ENCODE peak calls at places on chromosomes 16 and 17, in eight cellular contexts. One of them, this sample, is unnamed.

GRCh38 chr16:85586360-85587145 is 26.6 kb upstream of the GSE1 start:
- DNase-seq in hypothalamus: peak
- DNase-seq in substantia nigra: no peak
- DNase-seq in activated CD4-positive, alpha-beta T cell treated with anti-CD3 and anti-CD28 coated beads, Interleukin-2, amount 50 U/mL, for 1 hour: no peak
- DNase-seq in kidney tubule cell: no peak
- DNase-seq in stimulated activated CD4-positive, alpha-beta T cell treated with anti-CD3 and anti-CD28 coated beads, Interleukin-4, amount 100 ng/mL, for 24 hours: no peak
- DNase-seq in GM04503: no peak
- DNase-seq in effector memory CD4-positive, alpha-beta T cell: no peak
- DNase-seq in this sample: no peak

GRCh38 chr17:35132099-35132498 is 10.0 kb downstream of the NLE1 start:
- DNase-seq in hypothalamus: no peak
- DNase-seq in substantia nigra: no peak
- DNase-seq in activated CD4-positive, alpha-beta T cell treated with anti-CD3 and anti-CD28 coated beads, Interleukin-2, amount 50 U/mL, for 1 hour: no peak
- DNase-seq in kidney tubule cell: no peak
- DNase-seq in stimulated activated CD4-positive, alpha-beta T cell treated with anti-CD3 and anti-CD28 coated beads, Interleukin-4, amount 100 ng/mL, for 24 hours: no peak
- DNase-seq in GM04503: no peak
- DNase-seq in effector memory CD4-positive, alpha-beta T cell: no peak
- DNase-seq in this sample: no peak

GRCh38 chr17:72425133-72425795 is 304.4 kb downstream of the SOX9 start:
- DNase-seq in hypothalamus: no peak
- DNase-seq in substantia nigra: no peak
- DNase-seq in activated CD4-positive, alpha-beta T cell treated with anti-CD3 and anti-CD28 coated beads, Interleukin-2, amount 50 U/mL, for 1 hour: no peak
- DNase-seq in kidney tubule cell: peak
- DNase-seq in stimulated activated CD4-positive, alpha-beta T cell treated with anti-CD3 and anti-CD28 coated beads, Interleukin-4, amount 100 ng/mL, for 24 hours: peak
- DNase-seq in GM04503: no peak
- DNase-seq in effector memory CD4-positive, alpha-beta T cell: no peak
- DNase-seq in this sample: no peak

GRCh38 chr17:31493656-31494155 is 102.2 kb downstream of the RAB11FIP4 start:
- DNase-seq in hypothalamus: no peak
- DNase-seq in substantia nigra: no peak
- DNase-seq in activated CD4-positive, alpha-beta T cell treated with anti-CD3 and anti-CD28 coated beads, Interleukin-2, amount 50 U/mL, for 1 hour: no peak
- DNase-seq in kidney tubule cell: no peak
- DNase-seq in stimulated activated CD4-positive, alpha-beta T cell treated with anti-CD3 and anti-CD28 coated beads, Interleukin-4, amount 100 ng/mL, for 24 hours: no peak
- DNase-seq in GM04503: no peak
- DNase-seq in effector memory CD4-positive, alpha-beta T cell: no peak
- DNase-seq in this sample: no peak

GRCh38 chr16:84514874-84515835 is 10.7 kb upstream of the MEAK7 start:
- DNase-seq in hypothalamus: peak
- DNase-seq in substantia nigra: no peak
- DNase-seq in activated CD4-positive, alpha-beta T cell treated with anti-CD3 and anti-CD28 coated beads, Interleukin-2, amount 50 U/mL, for 1 hour: peak
- DNase-seq in kidney tubule cell: no peak
- DNase-seq in stimulated activated CD4-positive, alpha-beta T cell treated with anti-CD3 and anti-CD28 coated beads, Interleukin-4, amount 100 ng/mL, for 24 hours: peak
- DNase-seq in GM04503: no peak
- DNase-seq in effector memory CD4-positive, alpha-beta T cell: peak
- DNase-seq in this sample: no peak

GRCh38 chr17:17710728-17711541 is 29.7 kb downstream of the RAI1 start:
- DNase-seq in hypothalamus: peak
- DNase-seq in substantia nigra: no peak
- DNase-seq in activated CD4-positive, alpha-beta T cell treated with anti-CD3 and anti-CD28 coated beads, Interleukin-2, amount 50 U/mL, for 1 hour: no peak
- DNase-seq in kidney tubule cell: peak
- DNase-seq in stimulated activated CD4-positive, alpha-beta T cell treated with anti-CD3 and anti-CD28 coated beads, Interleukin-4, amount 100 ng/mL, for 24 hours: no peak
- DNase-seq in GM04503: peak
- DNase-seq in effector memory CD4-positive, alpha-beta T cell: no peak
- DNase-seq in this sample: peak

GRCh38 chr17:38980455-38981217 is 13.4 kb upstream of the FBXO47 start:
- DNase-seq in hypothalamus: no peak
- DNase-seq in substantia nigra: no peak
- DNase-seq in activated CD4-positive, alpha-beta T cell treated with anti-CD3 and anti-CD28 coated beads, Interleukin-2, amount 50 U/mL, for 1 hour: no peak
- DNase-seq in kidney tubule cell: no peak
- DNase-seq in stimulated activated CD4-positive, alpha-beta T cell treated with anti-CD3 and anti-CD28 coated beads, Interleukin-4, amount 100 ng/mL, for 24 hours: no peak
- DNase-seq in GM04503: peak
- DNase-seq in effector memory CD4-positive, alpha-beta T cell: no peak
- DNase-seq in this sample: no peak

GRCh38 chr17:29567362-29568330 is 809 bp upstream of the ABHD15 start:
- DNase-seq in hypothalamus: peak
- DNase-seq in substantia nigra: no peak
- DNase-seq in activated CD4-positive, alpha-beta T cell treated with anti-CD3 and anti-CD28 coated beads, Interleukin-2, amount 50 U/mL, for 1 hour: peak
- DNase-seq in kidney tubule cell: peak
- DNase-seq in stimulated activated CD4-positive, alpha-beta T cell treated with anti-CD3 and anti-CD28 coated beads, Interleukin-4, amount 100 ng/mL, for 24 hours: peak
- DNase-seq in GM04503: no peak
- DNase-seq in effector memory CD4-positive, alpha-beta T cell: peak
- DNase-seq in this sample: no peak

GRCh38 chr17:73976147-73976546 is 227.3 kb upstream of the RPL38 start:
- DNase-seq in hypothalamus: no peak
- DNase-seq in substantia nigra: no peak
- DNase-seq in activated CD4-positive, alpha-beta T cell treated with anti-CD3 and anti-CD28 coated beads, Interleukin-2, amount 50 U/mL, for 1 hour: no peak
- DNase-seq in kidney tubule cell: no peak
- DNase-seq in stimulated activated CD4-positive, alpha-beta T cell treated with anti-CD3 and anti-CD28 coated beads, Interleukin-4, amount 100 ng/mL, for 24 hours: no peak
- DNase-seq in GM04503: no peak
- DNase-seq in effector memory CD4-positive, alpha-beta T cell: no peak
- DNase-seq in this sample: no peak

GRCh38 chr16:84785843-84786538 is 33.8 kb upstream of the CRISPLD2 start:
- DNase-seq in hypothalamus: no peak
- DNase-seq in substantia nigra: no peak
- DNase-seq in activated CD4-positive, alpha-beta T cell treated with anti-CD3 and anti-CD28 coated beads, Interleukin-2, amount 50 U/mL, for 1 hour: no peak
- DNase-seq in kidney tubule cell: peak
- DNase-seq in stimulated activated CD4-positive, alpha-beta T cell treated with anti-CD3 and anti-CD28 coated beads, Interleukin-4, amount 100 ng/mL, for 24 hours: no peak
- DNase-seq in GM04503: no peak
- DNase-seq in effector memory CD4-positive, alpha-beta T cell: no peak
- DNase-seq in this sample: no peak

GRCh38 chr17:62968445-62968923 is 2.4 kb downstream of the TANC2 start:
- DNase-seq in hypothalamus: peak
- DNase-seq in substantia nigra: peak
- DNase-seq in activated CD4-positive, alpha-beta T cell treated with anti-CD3 and anti-CD28 coated beads, Interleukin-2, amount 50 U/mL, for 1 hour: peak
- DNase-seq in kidney tubule cell: peak
- DNase-seq in stimulated activated CD4-positive, alpha-beta T cell treated with anti-CD3 and anti-CD28 coated beads, Interleukin-4, amount 100 ng/mL, for 24 hours: peak
- DNase-seq in GM04503: peak
- DNase-seq in effector memory CD4-positive, alpha-beta T cell: no peak
- DNase-seq in this sample: peak

GRCh38 chr17:75830168-75831031 is 13.8 kb downstream of the UNC13D start:
- DNase-seq in hypothalamus: no peak
- DNase-seq in substantia nigra: no peak
- DNase-seq in activated CD4-positive, alpha-beta T cell treated with anti-CD3 and anti-CD28 coated beads, Interleukin-2, amount 50 U/mL, for 1 hour: peak
- DNase-seq in kidney tubule cell: no peak
- DNase-seq in stimulated activated CD4-positive, alpha-beta T cell treated with anti-CD3 and anti-CD28 coated beads, Interleukin-4, amount 100 ng/mL, for 24 hours: peak
- DNase-seq in GM04503: no peak
- DNase-seq in effector memory CD4-positive, alpha-beta T cell: no peak
- DNase-seq in this sample: no peak

GRCh38 chr17:73343168-73343634 is 31.4 kb upstream of the CDC42EP4 start:
- DNase-seq in hypothalamus: peak
- DNase-seq in substantia nigra: peak
- DNase-seq in activated CD4-positive, alpha-beta T cell treated with anti-CD3 and anti-CD28 coated beads, Interleukin-2, amount 50 U/mL, for 1 hour: no peak
- DNase-seq in kidney tubule cell: peak
- DNase-seq in stimulated activated CD4-positive, alpha-beta T cell treated with anti-CD3 and anti-CD28 coated beads, Interleukin-4, amount 100 ng/mL, for 24 hours: no peak
- DNase-seq in GM04503: peak
- DNase-seq in effector memory CD4-positive, alpha-beta T cell: no peak
- DNase-seq in this sample: no peak

GRCh38 chr17:64028874-64029464 is 8.5 kb upstream of the ICAM2 start:
- DNase-seq in hypothalamus: peak
- DNase-seq in substantia nigra: no peak
- DNase-seq in activated CD4-positive, alpha-beta T cell treated with anti-CD3 and anti-CD28 coated beads, Interleukin-2, amount 50 U/mL, for 1 hour: peak
- DNase-seq in kidney tubule cell: peak
- DNase-seq in stimulated activated CD4-positive, alpha-beta T cell treated with anti-CD3 and anti-CD28 coated beads, Interleukin-4, amount 100 ng/mL, for 24 hours: peak
- DNase-seq in GM04503: no peak
- DNase-seq in effector memory CD4-positive, alpha-beta T cell: peak
- DNase-seq in this sample: peak

GRCh38 chr17:1573932-1574696 is 11.5 kb upstream of the PITPNA start:
- DNase-seq in hypothalamus: peak
- DNase-seq in substantia nigra: peak
- DNase-seq in activated CD4-positive, alpha-beta T cell treated with anti-CD3 and anti-CD28 coated beads, Interleukin-2, amount 50 U/mL, for 1 hour: peak
- DNase-seq in kidney tubule cell: peak
- DNase-seq in stimulated activated CD4-positive, alpha-beta T cell treated with anti-CD3 and anti-CD28 coated beads, Interleukin-4, amount 100 ng/mL, for 24 hours: peak
- DNase-seq in GM04503: no peak
- DNase-seq in effector memory CD4-positive, alpha-beta T cell: no peak
- DNase-seq in this sample: no peak

GRCh38 chr17:61208301-61209098 is 191.1 kb upstream of the TBX2 start:
- DNase-seq in hypothalamus: no peak
- DNase-seq in substantia nigra: no peak
- DNase-seq in activated CD4-positive, alpha-beta T cell treated with anti-CD3 and anti-CD28 coated beads, Interleukin-2, amount 50 U/mL, for 1 hour: no peak
- DNase-seq in kidney tubule cell: peak
- DNase-seq in stimulated activated CD4-positive, alpha-beta T cell treated with anti-CD3 and anti-CD28 coated beads, Interleukin-4, amount 100 ng/mL, for 24 hours: no peak
- DNase-seq in GM04503: no peak
- DNase-seq in effector memory CD4-positive, alpha-beta T cell: no peak
- DNase-seq in this sample: no peak

GRCh38 chr16:972316-973002 is 1.7 kb upstream of the LMF1 start:
- DNase-seq in hypothalamus: peak
- DNase-seq in substantia nigra: peak
- DNase-seq in activated CD4-positive, alpha-beta T cell treated with anti-CD3 and anti-CD28 coated beads, Interleukin-2, amount 50 U/mL, for 1 hour: no peak
- DNase-seq in kidney tubule cell: no peak
- DNase-seq in stimulated activated CD4-positive, alpha-beta T cell treated with anti-CD3 and anti-CD28 coated beads, Interleukin-4, amount 100 ng/mL, for 24 hours: no peak
- DNase-seq in GM04503: no peak
- DNase-seq in effector memory CD4-positive, alpha-beta T cell: no peak
- DNase-seq in this sample: no peak

GRCh38 chr17:17041018-17041521 is 1.2 kb upstream of the MPRIP start:
- DNase-seq in hypothalamus: no peak
- DNase-seq in substantia nigra: no peak
- DNase-seq in activated CD4-positive, alpha-beta T cell treated with anti-CD3 and anti-CD28 coated beads, Interleukin-2, amount 50 U/mL, for 1 hour: no peak
- DNase-seq in kidney tubule cell: peak
- DNase-seq in stimulated activated CD4-positive, alpha-beta T cell treated with anti-CD3 and anti-CD28 coated beads, Interleukin-4, amount 100 ng/mL, for 24 hours: no peak
- DNase-seq in GM04503: no peak
- DNase-seq in effector memory CD4-positive, alpha-beta T cell: no peak
- DNase-seq in this sample: no peak

GRCh38 chr16:55539049-55539448 is 27.4 kb upstream of the CAPNS2 start:
- DNase-seq in hypothalamus: no peak
- DNase-seq in substantia nigra: no peak
- DNase-seq in activated CD4-positive, alpha-beta T cell treated with anti-CD3 and anti-CD28 coated beads, Interleukin-2, amount 50 U/mL, for 1 hour: no peak
- DNase-seq in kidney tubule cell: no peak
- DNase-seq in stimulated activated CD4-positive, alpha-beta T cell treated with anti-CD3 and anti-CD28 coated beads, Interleukin-4, amount 100 ng/mL, for 24 hours: no peak
- DNase-seq in GM04503: no peak
- DNase-seq in effector memory CD4-positive, alpha-beta T cell: no peak
- DNase-seq in this sample: no peak

GRCh38 chr16:3289998-3290673 is 6.8 kb downstream of the ZNF263 start:
- DNase-seq in hypothalamus: no peak
- DNase-seq in substantia nigra: no peak
- DNase-seq in activated CD4-positive, alpha-beta T cell treated with anti-CD3 and anti-CD28 coated beads, Interleukin-2, amount 50 U/mL, for 1 hour: no peak
- DNase-seq in kidney tubule cell: no peak
- DNase-seq in stimulated activated CD4-positive, alpha-beta T cell treated with anti-CD3 and anti-CD28 coated beads, Interleukin-4, amount 100 ng/mL, for 24 hours: no peak
- DNase-seq in GM04503: no peak
- DNase-seq in effector memory CD4-positive, alpha-beta T cell: no peak
- DNase-seq in this sample: no peak

GRCh38 chr17:77353684-77354419 is 213.1 kb downstream of the SEC14L1 start:
- DNase-seq in hypothalamus: no peak
- DNase-seq in substantia nigra: no peak
- DNase-seq in activated CD4-positive, alpha-beta T cell treated with anti-CD3 and anti-CD28 coated beads, Interleukin-2, amount 50 U/mL, for 1 hour: no peak
- DNase-seq in kidney tubule cell: peak
- DNase-seq in stimulated activated CD4-positive, alpha-beta T cell treated with anti-CD3 and anti-CD28 coated beads, Interleukin-4, amount 100 ng/mL, for 24 hours: peak
- DNase-seq in GM04503: no peak
- DNase-seq in effector memory CD4-positive, alpha-beta T cell: no peak
- DNase-seq in this sample: no peak

GRCh38 chr17:74379495-74380085 is 12.3 kb downstream of the GPR142 start:
- DNase-seq in hypothalamus: peak
- DNase-seq in substantia nigra: peak
- DNase-seq in activated CD4-positive, alpha-beta T cell treated with anti-CD3 and anti-CD28 coated beads, Interleukin-2, amount 50 U/mL, for 1 hour: peak
- DNase-seq in kidney tubule cell: peak
- DNase-seq in stimulated activated CD4-positive, alpha-beta T cell treated with anti-CD3 and anti-CD28 coated beads, Interleukin-4, amount 100 ng/mL, for 24 hours: peak
- DNase-seq in GM04503: no peak
- DNase-seq in effector memory CD4-positive, alpha-beta T cell: peak
- DNase-seq in this sample: peak

GRCh38 chr16:86886651-86887050 is 308.3 kb downstream of the FOXL1 start:
- DNase-seq in hypothalamus: no peak
- DNase-seq in substantia nigra: no peak
- DNase-seq in activated CD4-positive, alpha-beta T cell treated with anti-CD3 and anti-CD28 coated beads, Interleukin-2, amount 50 U/mL, for 1 hour: no peak
- DNase-seq in kidney tubule cell: peak
- DNase-seq in stimulated activated CD4-positive, alpha-beta T cell treated with anti-CD3 and anti-CD28 coated beads, Interleukin-4, amount 100 ng/mL, for 24 hours: no peak
- DNase-seq in GM04503: no peak
- DNase-seq in effector memory CD4-positive, alpha-beta T cell: no peak
- DNase-seq in this sample: no peak

GRCh38 chr17:15263206-15263579 is 1.9 kb downstream of the PMP22 start:
- DNase-seq in hypothalamus: peak
- DNase-seq in substantia nigra: peak
- DNase-seq in activated CD4-positive, alpha-beta T cell treated with anti-CD3 and anti-CD28 coated beads, Interleukin-2, amount 50 U/mL, for 1 hour: no peak
- DNase-seq in kidney tubule cell: peak
- DNase-seq in stimulated activated CD4-positive, alpha-beta T cell treated with anti-CD3 and anti-CD28 coated beads, Interleukin-4, amount 100 ng/mL, for 24 hours: no peak
- DNase-seq in GM04503: peak
- DNase-seq in effector memory CD4-positive, alpha-beta T cell: no peak
- DNase-seq in this sample: no peak

GRCh38 chr16:29815032-29815721 is 775 bp upstream of the PAGR1 start:
- DNase-seq in hypothalamus: no peak
- DNase-seq in substantia nigra: no peak
- DNase-seq in activated CD4-positive, alpha-beta T cell treated with anti-CD3 and anti-CD28 coated beads, Interleukin-2, amount 50 U/mL, for 1 hour: peak
- DNase-seq in kidney tubule cell: no peak
- DNase-seq in stimulated activated CD4-positive, alpha-beta T cell treated with anti-CD3 and anti-CD28 coated beads, Interleukin-4, amount 100 ng/mL, for 24 hours: peak
- DNase-seq in GM04503: no peak
- DNase-seq in effector memory CD4-positive, alpha-beta T cell: no peak
- DNase-seq in this sample: no peak

GRCh38 chr16:48076455-48077012 is 79.3 kb downstream of the ABCC12 start:
- DNase-seq in hypothalamus: no peak
- DNase-seq in substantia nigra: no peak
- DNase-seq in activated CD4-positive, alpha-beta T cell treated with anti-CD3 and anti-CD28 coated beads, Interleukin-2, amount 50 U/mL, for 1 hour: no peak
- DNase-seq in kidney tubule cell: peak
- DNase-seq in stimulated activated CD4-positive, alpha-beta T cell treated with anti-CD3 and anti-CD28 coated beads, Interleukin-4, amount 100 ng/mL, for 24 hours: no peak
- DNase-seq in GM04503: peak
- DNase-seq in effector memory CD4-positive, alpha-beta T cell: no peak
- DNase-seq in this sample: no peak

GRCh38 chr16:64172191-64172590 is 949.7 kb downstream of the CDH11 start:
- DNase-seq in hypothalamus: no peak
- DNase-seq in substantia nigra: no peak
- DNase-seq in activated CD4-positive, alpha-beta T cell treated with anti-CD3 and anti-CD28 coated beads, Interleukin-2, amount 50 U/mL, for 1 hour: no peak
- DNase-seq in kidney tubule cell: no peak
- DNase-seq in stimulated activated CD4-positive, alpha-beta T cell treated with anti-CD3 and anti-CD28 coated beads, Interleukin-4, amount 100 ng/mL, for 24 hours: no peak
- DNase-seq in GM04503: no peak
- DNase-seq in effector memory CD4-positive, alpha-beta T cell: no peak
- DNase-seq in this sample: no peak

GRCh38 chr17:45320931-45321461 is 4.2 kb upstream of the MAP3K14 start:
- DNase-seq in hypothalamus: no peak
- DNase-seq in substantia nigra: no peak
- DNase-seq in activated CD4-positive, alpha-beta T cell treated with anti-CD3 and anti-CD28 coated beads, Interleukin-2, amount 50 U/mL, for 1 hour: no peak
- DNase-seq in kidney tubule cell: peak
- DNase-seq in stimulated activated CD4-positive, alpha-beta T cell treated with anti-CD3 and anti-CD28 coated beads, Interleukin-4, amount 100 ng/mL, for 24 hours: no peak
- DNase-seq in GM04503: peak
- DNase-seq in effector memory CD4-positive, alpha-beta T cell: no peak
- DNase-seq in this sample: peak

GRCh38 chr17:9009737-9010136 is 11.6 kb upstream of the NTN1 start:
- DNase-seq in hypothalamus: no peak
- DNase-seq in substantia nigra: no peak
- DNase-seq in activated CD4-positive, alpha-beta T cell treated with anti-CD3 and anti-CD28 coated beads, Interleukin-2, amount 50 U/mL, for 1 hour: no peak
- DNase-seq in kidney tubule cell: no peak
- DNase-seq in stimulated activated CD4-positive, alpha-beta T cell treated with anti-CD3 and anti-CD28 coated beads, Interleukin-4, amount 100 ng/mL, for 24 hours: no peak
- DNase-seq in GM04503: no peak
- DNase-seq in effector memory CD4-positive, alpha-beta T cell: no peak
- DNase-seq in this sample: no peak

GRCh38 chr17:82963104-82963950 is 116.1 kb upstream of the METRNL start:
- DNase-seq in hypothalamus: peak
- DNase-seq in substantia nigra: no peak
- DNase-seq in activated CD4-positive, alpha-beta T cell treated with anti-CD3 and anti-CD28 coated beads, Interleukin-2, amount 50 U/mL, for 1 hour: peak
- DNase-seq in kidney tubule cell: peak
- DNase-seq in stimulated activated CD4-positive, alpha-beta T cell treated with anti-CD3 and anti-CD28 coated beads, Interleukin-4, amount 100 ng/mL, for 24 hours: no peak
- DNase-seq in GM04503: peak
- DNase-seq in effector memory CD4-positive, alpha-beta T cell: no peak
- DNase-seq in this sample: no peak

GRCh38 chr17:14201087-14201486 is 35.6 kb downstream of the CDRT15 start:
- DNase-seq in hypothalamus: no peak
- DNase-seq in substantia nigra: no peak
- DNase-seq in activated CD4-positive, alpha-beta T cell treated with anti-CD3 and anti-CD28 coated beads, Interleukin-2, amount 50 U/mL, for 1 hour: peak
- DNase-seq in kidney tubule cell: no peak
- DNase-seq in stimulated activated CD4-positive, alpha-beta T cell treated with anti-CD3 and anti-CD28 coated beads, Interleukin-4, amount 100 ng/mL, for 24 hours: peak
- DNase-seq in GM04503: no peak
- DNase-seq in effector memory CD4-positive, alpha-beta T cell: peak
- DNase-seq in this sample: no peak

GRCh38 chr17:16922386-16923096 is 49.4 kb downstream of the TNFRSF13B start:
- DNase-seq in hypothalamus: no peak
- DNase-seq in substantia nigra: no peak
- DNase-seq in activated CD4-positive, alpha-beta T cell treated with anti-CD3 and anti-CD28 coated beads, Interleukin-2, amount 50 U/mL, for 1 hour: no peak
- DNase-seq in kidney tubule cell: peak
- DNase-seq in stimulated activated CD4-positive, alpha-beta T cell treated with anti-CD3 and anti-CD28 coated beads, Interleukin-4, amount 100 ng/mL, for 24 hours: no peak
- DNase-seq in GM04503: no peak
- DNase-seq in effector memory CD4-positive, alpha-beta T cell: no peak
- DNase-seq in this sample: no peak

GRCh38 chr17:46121841-46122485 is 71.3 kb downstream of the KANSL1 start:
- DNase-seq in hypothalamus: no peak
- DNase-seq in substantia nigra: no peak
- DNase-seq in activated CD4-positive, alpha-beta T cell treated with anti-CD3 and anti-CD28 coated beads, Interleukin-2, amount 50 U/mL, for 1 hour: no peak
- DNase-seq in kidney tubule cell: no peak
- DNase-seq in stimulated activated CD4-positive, alpha-beta T cell treated with anti-CD3 and anti-CD28 coated beads, Interleukin-4, amount 100 ng/mL, for 24 hours: no peak
- DNase-seq in GM04503: no peak
- DNase-seq in effector memory CD4-positive, alpha-beta T cell: no peak
- DNase-seq in this sample: no peak

GRCh38 chr16:75821117-75821516 is 94.8 kb upstream of the CPHXL start:
- DNase-seq in hypothalamus: no peak
- DNase-seq in substantia nigra: no peak
- DNase-seq in activated CD4-positive, alpha-beta T cell treated with anti-CD3 and anti-CD28 coated beads, Interleukin-2, amount 50 U/mL, for 1 hour: no peak
- DNase-seq in kidney tubule cell: no peak
- DNase-seq in stimulated activated CD4-positive, alpha-beta T cell treated with anti-CD3 and anti-CD28 coated beads, Interleukin-4, amount 100 ng/mL, for 24 hours: no peak
- DNase-seq in GM04503: no peak
- DNase-seq in effector memory CD4-positive, alpha-beta T cell: no peak
- DNase-seq in this sample: no peak

This sample was measured in non-pigmented ciliary epithelial cell.